ENCODE peak calls at places on chromosome 2, in ten cellular contexts. W is tibial nerve, F is GM12878, E is adrenal gland, M is Peyer's patch, T is sigmoid colon, K is A549, R is vagina, O is right lobe of liver, X is IMR-90. C is an unnamed sample.
A peak's percentile ranks its signal among the peaks of the same experiment; 100 is the strongest.

GRCh38 chr2:48482774-48483173 is 47.2 kb upstream of the STON1 start:
- DNase-seq in W (no peak), R (no peak), M (no peak), X (no peak), T (no peak), E (peak; percentile 31), F (no peak), O (no peak), K (no peak), C (no peak)

GRCh38 chr2:172135446-172135845 is 32.7 kb upstream of the DLX2 start:
- DNase-seq in O (no peak), E (no peak), F (no peak), K (no peak), R (no peak), T (no peak), M (no peak), W (no peak), X (no peak), C (no peak)

GRCh38 chr2:158882297-158882696 is 86.1 kb upstream of the TANC1 start:
- DNase-seq in K (no peak), X (no peak), T (no peak), R (no peak), F (no peak), W (no peak), O (no peak), M (no peak), E (no peak), C (no peak)

GRCh38 chr2:94879982-94880377 is 8.8 kb downstream of the TEKT4 start:
- DNase-seq in M (no peak), F (no peak), O (no peak), K (no peak), W (no peak), X (no peak), T (no peak), E (no peak), R (no peak), C (no peak)

GRCh38 chr2:72561621-72562318 is 264.1 kb downstream of the EXOC6B start:
- DNase-seq in T (no peak), X (peak; percentile 68), W (no peak), O (no peak), E (no peak), F (no peak), R (no peak), K (peak; percentile 52), M (no peak), C (no peak)

GRCh38 chr2:140589273-140589672 is 1541.5 kb downstream of the LRP1B start:
- DNase-seq in F (no peak), T (no peak), W (no peak), K (no peak), X (no peak), R (no peak), O (no peak), E (no peak), M (no peak), C (no peak)

GRCh38 chr2:26946841-26947784 is 23.3 kb upstream of the MAPRE3 start:
- DNase-seq in O (peak; percentile 47), X (peak; percentile 39), M (no peak), K (no peak), E (peak; percentile 37), T (no peak), F (no peak), R (no peak), W (peak; percentile 36), C (no peak)

GRCh38 chr2:60706021-60706420 is 50.0 kb upstream of the PAPOLG start:
- DNase-seq in X (peak; percentile 43), K (no peak), O (no peak), E (peak; percentile 60), W (no peak), T (no peak), M (no peak), R (no peak), F (no peak), C (no peak)

GRCh38 chr2:99811544-99811943 is 321.7 kb upstream of the REV1 start:
- DNase-seq in X (peak; percentile 79), R (no peak), M (no peak), E (no peak), O (no peak), K (no peak), F (no peak), W (no peak), T (no peak), C (no peak)

GRCh38 chr2:102968375-102968774 is 206.5 kb downstream of the TMEM182 start:
- DNase-seq in M (no peak), W (no peak), X (no peak), E (no peak), R (no peak), F (no peak), O (no peak), K (no peak), T (no peak), C (no peak)

GRCh38 chr2:128784626-128785306 is 466.1 kb upstream of the HS6ST1 start:
- DNase-seq in X (no peak), E (no peak), M (no peak), T (peak; percentile 57), K (no peak), F (no peak), R (peak; percentile 55), O (no peak), W (no peak), C (no peak)

GRCh38 chr2:70557171-70557838 is 3.7 kb upstream of the TGFA start:
- DNase-seq in F (no peak), M (no peak), R (no peak), X (no peak), K (no peak), W (no peak), O (no peak), E (peak; percentile 40), T (no peak), C (no peak)
- TF ChIP-seq POLR2A in F (no peak), M (no peak), R (no peak), X (no peak), K (no peak), W (no peak), O (no peak), E (no peak), T (no peak), C (no peak)

GRCh38 chr2:241352227-241352626 is 3.9 kb upstream of the FARP2 start:
- DNase-seq in M (no peak), K (no peak), E (no peak), R (no peak), F (no peak), T (no peak), W (no peak), X (no peak), O (no peak), C (no peak)

GRCh38 chr2:241350530-241350877 is 5.6 kb upstream of the FARP2 start:
- DNase-seq in M (no peak), E (no peak), O (no peak), K (no peak), X (no peak), R (no peak), W (no peak), F (no peak), T (no peak), C (no peak)

GRCh38 chr2:241350878-241351639 is 5.0 kb upstream of the FARP2 start:
- DNase-seq in K (peak; percentile 79), M (no peak), E (no peak), F (no peak), W (no peak), R (no peak), X (no peak), O (no peak), T (no peak), C (no peak)

GRCh38 chr2:241349941-241350340 is 6.1 kb upstream of the FARP2 start:
- DNase-seq in W (no peak), K (no peak), O (no peak), X (no peak), E (no peak), T (no peak), M (no peak), F (no peak), R (no peak), C (no peak)

DNA sequence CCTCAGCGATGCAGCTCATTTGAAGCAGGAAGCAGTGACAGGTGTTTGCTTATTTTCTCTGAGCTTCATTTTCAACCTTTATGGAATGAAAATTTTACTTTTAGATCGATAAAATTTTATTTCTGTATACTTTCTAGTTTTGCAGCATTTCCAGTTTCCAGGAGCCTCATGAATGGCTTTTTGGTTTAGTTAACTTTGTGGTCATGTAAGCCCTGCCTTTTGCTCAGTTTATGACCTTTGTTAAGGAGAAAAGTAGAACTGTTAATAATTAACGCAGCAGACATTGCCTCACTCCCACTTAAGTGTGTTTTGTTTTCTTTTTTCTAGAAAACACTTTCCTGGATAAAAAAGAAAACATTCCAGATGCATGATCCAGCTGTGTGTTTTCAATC is 4.4 kb upstream of the FARP2 start:
- DNase-seq in K (peak; percentile 64), W (no peak), F (no peak), E (no peak), O (no peak), X (no peak), M (no peak), R (no peak), T (no peak), C (no peak)
- H3K27ac ChIP-seq in K (peak overlapping the region; percentile 59), W (no peak overlapping the region), F (no peak overlapping the region), E (no peak overlapping the region), O (peak overlapping the region; percentile 86), X (no peak overlapping the region), M (no peak overlapping the region), R (no peak overlapping the region), T (no peak overlapping the region), C (no peak overlapping the region)

GRCh38 chr2:231961349-231962166 is at the start of gene DIS3L2:
- DNase-seq in O (peak; percentile 83), R (no peak), K (peak; percentile 92), E (peak; percentile 78), W (peak; percentile 71), F (peak; percentile 16), M (peak; percentile 92), X (peak; percentile 70), T (peak; percentile 88), C (peak; percentile 73)
- TF ChIP-seq POLR2A in O (peak; percentile 48), R (no peak), K (peak; percentile 73), E (peak; percentile 50), W (peak; percentile 37), F (peak; percentile 88), M (peak; percentile 42), X (peak; percentile 20), T (peak; percentile 32), C (peak; percentile 52)

DNA sequence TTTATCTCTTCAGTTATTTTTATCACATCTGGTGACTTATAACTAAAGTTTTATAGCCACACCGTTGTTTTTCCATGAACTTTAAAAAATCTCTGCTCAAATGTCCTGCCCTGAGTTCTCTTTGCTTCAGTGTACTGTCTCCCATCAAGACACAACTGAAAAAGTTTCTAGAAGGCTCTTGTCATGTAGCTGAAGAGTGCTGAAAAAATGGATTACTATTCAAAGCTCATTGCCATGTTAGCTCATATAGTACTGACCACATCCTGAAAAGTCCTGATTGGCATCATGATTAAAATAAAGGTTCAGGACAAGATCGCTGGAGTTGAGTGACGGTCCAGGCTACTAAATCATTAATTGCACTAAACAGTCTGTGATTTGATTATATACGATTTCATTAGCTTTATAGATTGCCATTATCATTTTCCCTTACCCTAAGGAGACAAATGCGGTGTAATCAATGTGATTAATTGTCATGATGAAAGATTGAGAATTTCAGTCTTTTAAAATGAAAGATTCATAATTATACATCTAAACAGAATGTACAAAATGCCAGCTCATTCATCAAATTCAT is 62.2 kb downstream of the MFSD6 start:
- DNase-seq in W (no peak), K (no peak), R (no peak), O (no peak), M (no peak), E (no peak), T (no peak), X (no peak), F (no peak), C (no peak)
- H3K27ac ChIP-seq in W (peak overlapping the region; percentile 79), K (peak overlapping the region; percentile 35), R (peak overlapping the region; percentile 78), O (no peak overlapping the region), M (peak overlapping the region; percentile 26), E (peak overlapping the region; percentile 45), T (peak overlapping the region; percentile 86), X (peak overlapping the region; percentile 96), F (peak overlapping the region; percentile 82), C (peak overlapping the region; percentile 62)